ENCODE peak calls at places on chromosome 21, in eight cellular contexts. T is testis, D is A549, P is neural progenitor cell, I is mammary epithelial cell, C is left ventricle myocardium inferior, F is MM.1S, W is lung. Y is an unnamed sample. For H3K4me1, the result is how much of the 10 kb centered on the place peaks cover.

GRCh38 chr21:46097826-46098286 is at the start of gene COL6A2:
- DNase-seq in T (peak), D (peak), P (peak), I (no peak), C (peak), F (no peak), W (peak), Y (peak)

GRCh38 chr21:31538821-31539220 is 120.7 kb upstream of the SOD1 start:
- DNase-seq in T (no peak), D (no peak), P (no peak), I (no peak), C (no peak), F (no peak), W (no peak), Y (no peak)

GRCh38 chr21:29221259-29221744 is 77.4 kb upstream of the BACH1 start:
- DNase-seq in T (no peak), D (no peak), P (no peak), I (no peak), C (no peak), F (no peak), W (no peak), Y (no peak)

GRCh38 chr21:46003575-46004007 is 22.0 kb downstream of the COL6A1 start:
- DNase-seq in T (no peak), D (no peak), P (no peak), I (no peak), C (no peak), F (no peak), W (no peak), Y (peak)

GRCh38 chr21:46211786-46212720 is 16.5 kb downstream of the LSS start:
- DNase-seq in T (no peak), D (no peak), P (no peak), I (peak), C (no peak), F (no peak), W (no peak), Y (peak)

GRCh38 chr21:16424331-16424749 is 694.6 kb downstream of the USP25 start:
- DNase-seq in T (no peak), D (peak), P (no peak), I (peak), C (no peak), F (no peak), W (no peak), Y (no peak)

GRCh38 chr21:36641886-36642285 is 57.0 kb upstream of the SIM2 start:
- DNase-seq in T (no peak), D (no peak), P (no peak), I (no peak), C (no peak), F (no peak), W (no peak), Y (no peak)

GRCh38 chr21:27513016-27513415 is 546.1 kb upstream of the ADAMTS5 start:
- DNase-seq in T (no peak), D (no peak), P (no peak), I (peak), C (no peak), F (no peak), W (no peak), Y (no peak)

GRCh38 chr21:34073749-34074282 is 438 bp downstream of the MRPS6 start:
- DNase-seq in T (peak), D (no peak), P (peak), I (no peak), C (peak), F (peak), W (no peak), Y (no peak)

GRCh38 chr21:21436012-21436545 is 437.9 kb downstream of the NCAM2 start:
- DNase-seq in T (no peak), D (no peak), P (no peak), I (no peak), C (no peak), F (no peak), W (no peak), Y (no peak)

GRCh38 chr21:46150073-46150472 is 5.3 kb downstream of the FTCD start:
- DNase-seq in T (peak), D (no peak), P (no peak), I (no peak), C (no peak), F (no peak), W (no peak), Y (no peak)

GRCh38 chr21:44377201-44377921 is 23.9 kb downstream of the TRPM2 start:
- DNase-seq in T (peak), D (no peak), P (peak), I (peak), C (no peak), F (no peak), W (no peak), Y (peak)

GRCh38 chr21:45317401-45318145 is 29.9 kb upstream of the POFUT2 start:
- DNase-seq in T (no peak), D (peak), P (no peak), I (peak), C (peak), F (no peak), W (no peak), Y (no peak)

GRCh38 chr21:45985471-45986315 is 4.1 kb downstream of the COL6A1 start:
- DNase-seq in T (no peak), D (no peak), P (no peak), I (no peak), C (peak), F (no peak), W (no peak), Y (peak)

GRCh38 chr21:37061926-37062591 is 10.8 kb downstream of the PIGP start:
- DNase-seq in T (no peak), D (no peak), P (no peak), I (no peak), C (no peak), F (no peak), W (no peak), Y (no peak)

GRCh38 chr21:31943586-31943985 is 70.8 kb downstream of the HUNK start:
- DNase-seq in T (peak), D (no peak), P (no peak), I (no peak), C (no peak), F (no peak), W (no peak), Y (no peak)

GRCh38 chr21:37463083-37463780 is 96.7 kb downstream of the DYRK1A start:
- DNase-seq in T (no peak), D (peak), P (peak), I (peak), C (no peak), F (peak), W (no peak), Y (no peak)

GRCh38 chr21:46099476-46099875 is 1.6 kb downstream of the COL6A2 start:
- DNase-seq in T (peak), D (no peak), P (peak), I (no peak), C (peak), F (no peak), W (peak), Y (peak)

GRCh38 chr21:43696214-43696613 is 22.7 kb upstream of the PDXK start:
- DNase-seq in T (no peak), D (no peak), P (no peak), I (no peak), C (no peak), F (no peak), W (no peak), Y (peak)

GRCh38 chr21:35529141-35529863 is 480.2 kb upstream of the RUNX1 start:
- DNase-seq in T (no peak), D (no peak), P (no peak), I (no peak), C (no peak), F (peak), W (no peak), Y (peak)

GRCh38 chr21:37582613-37583012 is 216.0 kb downstream of the DYRK1A start:
- DNase-seq in T (peak), D (peak), P (peak), I (peak), C (no peak), F (peak), W (no peak), Y (peak)

GRCh38 chr21:25573409-25574206 is 33.7 kb downstream of the MRPL39 start:
- DNase-seq in T (no peak), D (peak), P (no peak), I (peak), C (no peak), F (peak), W (no peak), Y (no peak)

GRCh38 chr21:42063578-42064521 is 7.3 kb upstream of the UMODL1 start:
- DNase-seq in T (no peak), D (no peak), P (peak), I (peak), C (no peak), F (peak), W (peak), Y (peak)
- H3K4me3 ChIP-seq in T (no peak), D (no peak), P (no peak), I (no peak), C (no peak), F (peak), W (no peak), Y (no peak)

DNA sequence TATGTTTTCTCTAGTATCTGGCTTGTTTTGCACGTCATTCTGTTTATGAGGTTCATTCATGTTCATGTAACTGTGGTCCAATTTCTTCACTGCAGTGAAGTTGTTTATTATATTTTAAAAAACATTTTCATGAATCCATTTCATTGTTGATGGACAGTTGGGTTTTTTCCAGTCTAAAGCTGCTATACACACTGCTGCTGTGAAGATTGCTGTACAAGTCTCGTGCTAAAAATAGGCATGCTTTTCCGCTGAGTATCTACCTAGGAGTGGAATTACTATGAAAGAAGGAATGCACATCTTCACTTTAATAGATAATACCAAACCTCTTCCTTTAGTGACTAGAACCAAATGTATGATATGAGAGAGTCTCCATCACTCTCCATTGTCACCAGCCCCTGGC is 49.0 kb upstream of the ETS2 start:
- DNase-seq in T (no peak), D (peak), P (no peak), I (peak), C (no peak), F (no peak), W (no peak), Y (no peak)
- H3K4me1 ChIP-seq in T (under half), D (under half), P (under half), I (under half), C (under half), F (under half), W (under half), Y (under half)

DNA sequence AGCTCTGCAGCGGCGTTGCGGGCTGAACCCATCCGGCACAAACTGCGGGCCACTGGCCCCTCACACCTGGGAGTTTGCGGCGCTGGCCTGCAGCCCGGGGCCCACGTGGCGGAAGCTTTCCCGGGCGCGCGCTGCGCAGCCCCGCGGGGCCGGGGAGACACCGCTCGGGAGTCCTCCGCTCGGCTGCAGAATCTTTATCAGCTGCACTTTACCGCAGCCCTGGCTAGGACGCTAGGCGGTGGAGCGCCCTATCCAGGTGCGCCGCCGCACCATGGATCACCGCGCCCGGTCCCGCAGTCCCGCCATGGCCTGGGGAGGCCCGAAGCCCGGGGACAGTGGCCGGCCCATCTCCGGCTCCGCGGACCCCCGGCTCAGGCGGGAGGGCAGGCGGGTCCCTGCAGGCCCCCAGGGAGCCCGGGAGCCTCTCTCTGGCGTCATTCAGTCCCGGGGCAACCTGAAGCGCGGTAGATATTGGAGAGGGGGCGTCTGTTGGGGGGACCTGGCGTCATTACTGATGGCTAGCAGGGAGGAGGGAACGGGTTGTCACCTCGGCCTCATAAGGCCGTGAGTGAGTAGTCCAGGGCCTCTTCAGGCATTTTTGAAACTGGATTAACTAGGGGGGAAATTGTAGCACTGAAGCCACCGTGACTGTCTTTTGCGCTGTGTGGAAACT is 5.7 kb upstream of the OLIG2 start:
- DNase-seq in T (no peak), D (no peak), P (peak), I (no peak), C (no peak), F (no peak), W (no peak), Y (no peak)
- H3K4me3 ChIP-seq in T (peak), D (no peak), P (peak), I (no peak), C (peak), F (peak), W (no peak), Y (no peak)

GRCh38 chr21:38815060-38815405 is 9.3 kb downstream of the ETS2 start:
- DNase-seq in T (no peak), D (no peak), P (no peak), I (peak), C (no peak), F (no peak), W (no peak), Y (no peak)

GRCh38 chr21:38811257-38811656 is 5.5 kb downstream of the ETS2 start:
- DNase-seq in T (no peak), D (peak), P (no peak), I (peak), C (no peak), F (no peak), W (no peak), Y (no peak)

GRCh38 chr21:38814126-38815059 is 8.7 kb downstream of the ETS2 start:
- DNase-seq in T (no peak), D (no peak), P (peak), I (no peak), C (no peak), F (no peak), W (no peak), Y (no peak)

GRCh38 chr21:38813143-38813542 is 7.4 kb downstream of the ETS2 start:
- DNase-seq in T (no peak), D (no peak), P (no peak), I (no peak), C (no peak), F (no peak), W (no peak), Y (no peak)

DNA sequence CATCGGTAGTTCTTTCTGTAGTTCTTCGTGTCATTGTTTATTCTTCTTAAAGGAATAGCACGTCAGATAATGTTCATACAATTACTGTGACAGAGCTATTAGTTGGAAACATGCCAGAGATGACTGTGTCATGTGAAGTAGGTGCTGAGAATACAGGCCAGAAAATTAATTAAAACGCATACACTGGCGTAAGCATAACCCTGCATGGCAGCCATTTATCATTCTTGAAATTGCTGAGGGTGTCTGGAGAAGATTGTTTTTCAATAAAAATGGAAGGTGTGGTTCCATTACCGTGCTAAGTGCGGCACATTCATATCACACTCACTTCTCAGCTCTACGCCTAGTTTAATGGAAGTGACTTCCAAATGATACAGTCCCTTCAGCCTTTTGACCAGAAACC is 7.8 kb downstream of the ETS2 start:
- DNase-seq in T (no peak), D (no peak), P (no peak), I (no peak), C (no peak), F (no peak), W (no peak), Y (no peak)
- H3K4me1 ChIP-seq in T (under half), D (half or more), P (under half), I (under half), C (half or more), F (under half), W (under half), Y (half or more)

GRCh38 chr21:41880153-41880552 is 1.0 kb upstream of the PRDM15 start:
- DNase-seq in T (no peak), D (no peak), P (no peak), I (no peak), C (no peak), F (no peak), W (no peak), Y (no peak)

GRCh38 chr21:41877901-41878830 is 978 bp downstream of the PRDM15 start:
- DNase-seq in T (peak), D (peak), P (no peak), I (peak), C (no peak), F (peak), W (no peak), Y (peak)

GRCh38 chr21:41879190-41879998 is at the start of gene PRDM15:
- DNase-seq in T (peak), D (peak), P (peak), I (peak), C (peak), F (peak), W (peak), Y (peak)

GRCh38 chr21:41876928-41877652 is 2.1 kb downstream of the PRDM15 start:
- DNase-seq in T (no peak), D (no peak), P (no peak), I (no peak), C (no peak), F (no peak), W (no peak), Y (no peak)

DNA sequence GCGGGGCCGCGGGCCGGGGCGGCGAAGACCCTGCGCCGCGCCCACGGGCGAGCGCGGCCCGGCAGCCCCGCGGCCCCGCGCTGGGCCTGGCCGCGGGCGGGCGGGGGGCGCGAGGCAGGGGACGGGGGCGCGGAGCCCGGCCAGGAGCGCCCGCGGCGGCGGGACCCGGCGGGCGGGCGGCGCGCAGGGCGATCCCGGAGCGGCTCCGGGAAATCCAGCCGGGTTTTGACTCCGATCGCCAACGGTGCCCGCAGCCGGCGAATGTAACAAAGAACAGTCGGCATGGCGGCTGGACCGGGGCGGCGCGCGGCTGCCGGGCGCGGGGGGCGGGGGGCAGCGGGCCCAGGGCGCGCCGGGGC is 334 bp downstream of the PRDM15 start:
- DNase-seq in T (peak), D (peak), P (peak), I (peak), C (peak), F (peak), W (peak), Y (peak)
- H3K4me3 ChIP-seq in T (peak), D (peak), P (peak), I (peak), C (peak), F (peak), W (peak), Y (peak)